ENCODE peak calls at places on chromosome 18, in ten cellular contexts. U, F, G, C, N, O, A, H, K and J are unnamed samples.

GRCh38 chr18:11470941-11471340 is 138.5 kb upstream of the SLC35G4 start:
- DNase-seq in N (no peak), K (no peak), C (no peak), U (no peak), F (no peak), G (no peak), H (no peak), O (no peak), A (no peak), J (no peak)

GRCh38 chr18:31649894-31650719 is 34.3 kb downstream of the B4GALT6 start:
- DNase-seq in H (no peak), N (no peak), G (no peak), K (peak), F (no peak), C (no peak), A (no peak), O (no peak), U (no peak), J (no peak)

GRCh38 chr18:13240060-13240725 is 21.6 kb downstream of the LDLRAD4 start:
- DNase-seq in H (no peak), A (no peak), N (peak), G (no peak), U (peak), C (no peak), K (no peak), O (no peak), F (no peak), J (no peak)

GRCh38 chr18:58143391-58143790 is 99.4 kb downstream of the NEDD4L start:
- DNase-seq in U (no peak), O (no peak), C (no peak), A (no peak), G (no peak), H (no peak), F (no peak), K (no peak), N (no peak), J (no peak)

GRCh38 chr18:23529597-23529996 is 26.3 kb downstream of the RMC1 start:
- DNase-seq in H (no peak), G (no peak), N (no peak), C (peak), U (no peak), F (peak), A (no peak), K (no peak), O (peak), J (peak)

GRCh38 chr18:32771169-32771751 is 1.6 kb downstream of the KLHL14 start:
- DNase-seq in C (no peak), G (no peak), O (peak), F (no peak), K (no peak), N (no peak), U (no peak), H (no peak), A (no peak), J (peak)

GRCh38 chr18:72637319-72638113 is 93.4 kb upstream of the CBLN2 start:
- DNase-seq in U (no peak), C (no peak), H (no peak), O (no peak), A (no peak), N (no peak), G (no peak), K (no peak), F (no peak), J (no peak)

GRCh38 chr18:57961411-57961810 is 82.6 kb upstream of the NEDD4L start:
- DNase-seq in F (no peak), G (no peak), K (no peak), U (no peak), A (no peak), O (no peak), C (no peak), H (no peak), N (no peak), J (no peak)

GRCh38 chr18:26940744-26941398 is 75.4 kb upstream of the AQP4 start:
- DNase-seq in F (no peak), O (no peak), N (no peak), H (no peak), G (no peak), U (no peak), C (no peak), A (no peak), K (no peak), J (no peak)